ENCODE peak calls at places on chromosomes 1 and 21, in ten cellular contexts. A is stimulated activated CD8-positive, alpha-beta memory T cell treated with anti-CD3 and anti-CD28 coated beads, Interleukin-4, amount 100 ng/mL, for 24 hours; Z is glutamatergic neuron; C is kidney tubule cell; Q is NB4; I is AG10803; G is ELF-1; X is 8988T; S is aorta; K is iPS DF 6.9. P is an unnamed sample.
A peak's percentile ranks its signal among the peaks of the same experiment; 100 is the strongest.

GRCh38 chr1:179230251-179230650 is 774 bp upstream of the ABL2 start:
- DNase-seq in A (no peak), Z (no peak), C (peak; percentile 14), Q (peak; percentile 13), I (no peak), G (no peak), X (no peak), S (no peak), K (no peak), P (no peak)

GRCh38 chr21:40845621-40846020 is 1.3 kb downstream of the DSCAM start:
- DNase-seq in A (no peak), Z (no peak), C (peak; percentile 72), Q (no peak), I (peak; percentile 12), G (no peak), X (no peak), S (no peak), K (no peak), P (no peak)

GRCh38 chr1:75203415-75204277 is 69.5 kb downstream of the LHX8 start:
- DNase-seq in A (no peak), Z (no peak), C (peak; percentile 54), Q (peak; percentile 43), I (peak; percentile 53), G (peak; percentile 17), X (peak; percentile 14), S (no peak), K (peak; percentile 18), P (no peak)

GRCh38 chr1:32239335-32239734 is 7.7 kb upstream of the FAM167B start:
- DNase-seq in A (no peak), Z (no peak), C (no peak), Q (no peak), I (no peak), G (no peak), X (no peak), S (no peak), K (no peak), P (no peak)

GRCh38 chr1:75338974-75339483 is 204.8 kb downstream of the LHX8 start:
- DNase-seq in A (no peak), Z (no peak), C (no peak), Q (no peak), I (no peak), G (no peak), X (no peak), S (no peak), K (no peak), P (no peak)

GRCh38 chr1:236502972-236503639 is 20.7 kb upstream of the LGALS8 start:
- DNase-seq in A (no peak), Z (no peak), C (peak; percentile 86), Q (peak; percentile 80), I (peak; percentile 68), G (peak; percentile 82), X (peak; percentile 27), S (peak; percentile 80), K (no peak), P (no peak)

GRCh38 chr21:44709426-44710293 is 1.7 kb downstream of the TSPEAR start:
- DNase-seq in A (no peak), Z (no peak), C (peak; percentile 2), Q (no peak), I (no peak), G (no peak), X (no peak), S (peak; percentile 73), K (no peak), P (no peak)

GRCh38 chr21:39593522-39593921 is 19.2 kb upstream of the B3GALT5 start:
- DNase-seq in A (no peak), Z (no peak), C (no peak), Q (no peak), I (no peak), G (no peak), X (no peak), S (no peak), K (no peak), P (no peak)

GRCh38 chr1:185674201-185674600 is 60.0 kb upstream of the HMCN1 start:
- DNase-seq in A (no peak), Z (no peak), C (no peak), Q (no peak), I (no peak), G (no peak), X (no peak), S (no peak), K (no peak), P (no peak)

GRCh38 chr1:42004322-42004721 is 85.6 kb upstream of the HIVEP3 start:
- DNase-seq in A (no peak), Z (no peak), C (no peak), Q (no peak), I (no peak), G (no peak), X (no peak), S (no peak), K (no peak), P (no peak)

GRCh38 chr1:108815566-108815965 is 41.3 kb downstream of the AKNAD1 start:
- DNase-seq in A (no peak), Z (no peak), C (no peak), Q (no peak), I (peak; percentile 25), G (no peak), X (no peak), S (no peak), K (no peak), P (no peak)

GRCh38 chr1:204171751-204172178 is 5.6 kb upstream of the REN start:
- DNase-seq in A (no peak), Z (no peak), C (peak; percentile 97), Q (no peak), I (peak; percentile 68), G (no peak), X (peak; percentile 24), S (no peak), K (no peak), P (no peak)

GRCh38 chr1:215132156-215132555 is 49.6 kb downstream of the KCNK2 start:
- DNase-seq in A (no peak), Z (no peak), C (peak; percentile 88), Q (no peak), I (peak; percentile 63), G (no peak), X (no peak), S (no peak), K (no peak), P (no peak)

GRCh38 chr1:206001476-206001888 is 1.7 kb downstream of the RAB7B start:
- DNase-seq in A (no peak), Z (no peak), C (peak; percentile 88), Q (peak; percentile 94), I (peak; percentile 92), G (peak; percentile 43), X (peak; percentile 70), S (no peak), K (no peak), P (no peak)

GRCh38 chr1:153968000-153968363 is 280 bp downstream of the CREB3L4 start:
- DNase-seq in A (no peak), Z (no peak), C (no peak), Q (no peak), I (no peak), G (no peak), X (no peak), S (no peak), K (no peak), P (no peak)

GRCh38 chr1:41498809-41499208 is 14.3 kb upstream of the EDN2 start:
- DNase-seq in A (no peak), Z (no peak), C (peak; percentile 95), Q (no peak), I (peak; percentile 88), G (no peak), X (no peak), S (peak; percentile 90), K (no peak), P (no peak)

GRCh38 chr1:226568077-226568831 is 19.7 kb downstream of the STUM start:
- DNase-seq in A (no peak), Z (peak; percentile 41), C (no peak), Q (peak; percentile 32), I (peak; percentile 75), G (peak; percentile 56), X (peak; percentile 68), S (no peak), K (peak; percentile 27), P (no peak)

GRCh38 chr21:42463861-42464515 is 32.0 kb downstream of the RSPH1 start:
- DNase-seq in A (peak; percentile 40), Z (no peak), C (peak; percentile 45), Q (peak; percentile 74), I (peak; percentile 60), G (peak; percentile 72), X (no peak), S (no peak), K (peak; percentile 87), P (peak; percentile 66)

GRCh38 chr21:41631564-41632461 is 123.9 kb upstream of the TMPRSS2 start:
- DNase-seq in A (no peak), Z (no peak), C (peak; percentile 89), Q (no peak), I (peak; percentile 43), G (no peak), X (no peak), S (no peak), K (no peak), P (no peak)

GRCh38 chr1:16248007-16248436 is 11.0 kb upstream of the CPLANE2 start:
- DNase-seq in A (no peak), Z (no peak), C (no peak), Q (no peak), I (no peak), G (no peak), X (no peak), S (peak; percentile 44), K (no peak), P (no peak)

GRCh38 chr1:19220991-19221390 is 10.9 kb upstream of the UBR4 start:
- DNase-seq in A (no peak), Z (no peak), C (no peak), Q (peak; percentile 48), I (peak; percentile 33), G (no peak), X (no peak), S (no peak), K (no peak), P (no peak)

GRCh38 chr21:35376406-35377135 is 327.5 kb upstream of the RUNX1 start:
- DNase-seq in A (no peak), Z (no peak), C (no peak), Q (no peak), I (no peak), G (no peak), X (no peak), S (no peak), K (no peak), P (no peak)

GRCh38 chr1:83883979-83884378 is 115.0 kb downstream of the TTLL7 start:
- DNase-seq in A (no peak), Z (no peak), C (peak; percentile 62), Q (no peak), I (no peak), G (no peak), X (no peak), S (no peak), K (no peak), P (no peak)

GRCh38 chr21:36858320-36858957 is 108.0 kb downstream of the HLCS start:
- DNase-seq in A (no peak), Z (no peak), C (no peak), Q (no peak), I (peak; percentile 18), G (no peak), X (no peak), S (no peak), K (no peak), P (no peak)

GRCh38 chr1:36109041-36109679 is 15.9 kb downstream of the COL8A2 start:
- DNase-seq in A (no peak), Z (no peak), C (peak; percentile 85), Q (peak; percentile 42), I (peak; percentile 88), G (no peak), X (no peak), S (no peak), K (no peak), P (peak; percentile 29)

GRCh38 chr21:40505681-40506080 is 341.3 kb downstream of the DSCAM start:
- DNase-seq in A (no peak), Z (no peak), C (no peak), Q (no peak), I (no peak), G (no peak), X (no peak), S (no peak), K (no peak), P (no peak)

GRCh38 chr1:207823880-207824566 is 72.2 kb downstream of the CD46 start:
- DNase-seq in A (peak; percentile 42), Z (peak; percentile 60), C (peak; percentile 99), Q (peak; percentile 62), I (peak; percentile 99), G (peak; percentile 84), X (peak; percentile 77), S (peak; percentile 88), K (no peak), P (peak; percentile 72)

GRCh38 chr1:46171872-46172271 is 3.0 kb upstream of the TSPAN1 start:
- DNase-seq in A (no peak), Z (no peak), C (peak; percentile 59), Q (no peak), I (no peak), G (peak; percentile 86), X (no peak), S (peak; percentile 54), K (no peak), P (no peak)